ENCODE peak calls at places on chromosomes 12 and 14, in ten cellular contexts. R is endothelial cell of umbilical vein, Z is fibroblast of pulmonary artery, O is aorta, D is adipocyte, J is right lobe of liver, P is BJ, C is transverse colon, B is neuronal stem cell, N is skeletal muscle cell. Y is an unnamed sample.

GRCh38 chr12:78878447-78878846 is 13.9 kb downstream of the SYT1 start:
- DNase-seq in D (no peak), N (no peak), B (no peak), J (no peak), P (no peak), R (no peak), C (no peak), Z (no peak), O (no peak), Y (no peak)

GRCh38 chr14:67599698-67600561 is at the start of gene PIGH:
- DNase-seq in B (peak; percentile 82), C (peak; percentile 95), R (peak; percentile 88), N (peak; percentile 37), J (peak; percentile 93), Z (peak; percentile 86), D (peak; percentile 94), O (peak; percentile 93), P (peak; percentile 17), Y (peak; percentile 92)

GRCh38 chr12:96104566-96104965 is 69.2 kb upstream of the LTA4H start:
- DNase-seq in D (no peak), J (no peak), Z (no peak), R (no peak), B (no peak), C (no peak), N (no peak), O (no peak), P (no peak), Y (peak; percentile 39)

GRCh38 chr12:57841445-57841844 is 5.1 kb downstream of the CTDSP2 start:
- DNase-seq in P (no peak), J (no peak), C (no peak), O (no peak), D (no peak), Z (no peak), N (no peak), B (no peak), R (no peak), Y (no peak)

GRCh38 chr14:100333867-100334266 is 10.7 kb downstream of the SLC25A47 start:
- DNase-seq in P (no peak), C (no peak), N (no peak), Z (no peak), D (no peak), O (peak; percentile 8), B (no peak), J (peak; percentile 52), R (no peak), Y (no peak)

GRCh38 chr14:32329690-32330290 is 692 bp downstream of the AKAP6 start:
- DNase-seq in N (no peak), P (no peak), Z (no peak), D (no peak), J (no peak), R (no peak), B (no peak), O (no peak), C (no peak), Y (no peak)

GRCh38 chr14:30988509-30988908 is 36.9 kb upstream of the AP4S1 start:
- DNase-seq in R (peak; percentile 13), B (no peak), N (peak; percentile 5), J (no peak), C (no peak), D (peak; percentile 25), O (no peak), P (no peak), Z (peak; percentile 25), Y (no peak)

GRCh38 chr14:34926552-34926951 is 51.4 kb upstream of the BAZ1A start:
- DNase-seq in J (no peak), P (no peak), D (peak; percentile 30), O (no peak), C (no peak), R (peak; percentile 60), Z (peak; percentile 63), B (no peak), N (no peak), Y (no peak)

GRCh38 chr12:15883536-15883935 is 1.3 kb downstream of the STRAP start:
- DNase-seq in P (no peak), C (no peak), R (peak; percentile 33), O (no peak), B (no peak), N (no peak), D (peak; percentile 40), Z (no peak), J (no peak), Y (no peak)

GRCh38 chr12:131018221-131018620 is 64.5 kb downstream of the ADGRD1 start:
- DNase-seq in O (no peak), B (no peak), Z (no peak), D (no peak), N (no peak), P (no peak), C (no peak), J (no peak), R (no peak), Y (no peak)

GRCh38 chr12:26124491-26125450 is at the start of gene BHLHE41:
- DNase-seq in D (peak; percentile 86), N (no peak), Z (peak; percentile 60), R (peak; percentile 23), C (peak; percentile 85), P (no peak), J (peak; percentile 65), B (peak; percentile 51), O (peak; percentile 92), Y (peak; percentile 37)

GRCh38 chr12:129927316-129927900 is 23.6 kb upstream of the TMEM132D start:
- DNase-seq in C (no peak), O (no peak), P (no peak), B (no peak), Z (no peak), D (peak; percentile 90), N (no peak), R (no peak), J (no peak), Y (no peak)

GRCh38 chr12:89319111-89319510 is 33.2 kb downstream of the DUSP6 start:
- DNase-seq in R (no peak), Z (peak; percentile 66), B (no peak), N (peak; percentile 51), P (no peak), C (no peak), D (no peak), J (no peak), O (no peak), Y (peak; percentile 66)

GRCh38 chr12:1993871-1994371 is 10.3 kb downstream of the DCP1B start:
- DNase-seq in J (no peak), O (no peak), P (no peak), R (no peak), C (peak; percentile 60), D (peak; percentile 57), Z (peak; percentile 52), B (no peak), N (no peak), Y (no peak)

GRCh38 chr12:93530358-93530757 is 42.1 kb upstream of the SOCS2 start:
- DNase-seq in O (no peak), P (no peak), Z (peak; percentile 91), R (peak; percentile 73), C (no peak), B (no peak), D (no peak), J (no peak), N (no peak), Y (no peak)

GRCh38 chr12:61525331-61525730 is 734.9 kb upstream of the USP15 start:
- DNase-seq in B (no peak), Z (no peak), O (no peak), D (no peak), J (no peak), N (no peak), R (no peak), P (no peak), C (no peak), Y (peak; percentile 27)
- H3K4me3 ChIP-seq in B (no peak overlapping the region), Z (no peak overlapping the region), O (no peak overlapping the region), D (no peak overlapping the region), J (no peak overlapping the region), N (no peak overlapping the region), R (no peak overlapping the region), P (no peak overlapping the region), C (no peak overlapping the region), Y (no peak overlapping the region)

DNA sequence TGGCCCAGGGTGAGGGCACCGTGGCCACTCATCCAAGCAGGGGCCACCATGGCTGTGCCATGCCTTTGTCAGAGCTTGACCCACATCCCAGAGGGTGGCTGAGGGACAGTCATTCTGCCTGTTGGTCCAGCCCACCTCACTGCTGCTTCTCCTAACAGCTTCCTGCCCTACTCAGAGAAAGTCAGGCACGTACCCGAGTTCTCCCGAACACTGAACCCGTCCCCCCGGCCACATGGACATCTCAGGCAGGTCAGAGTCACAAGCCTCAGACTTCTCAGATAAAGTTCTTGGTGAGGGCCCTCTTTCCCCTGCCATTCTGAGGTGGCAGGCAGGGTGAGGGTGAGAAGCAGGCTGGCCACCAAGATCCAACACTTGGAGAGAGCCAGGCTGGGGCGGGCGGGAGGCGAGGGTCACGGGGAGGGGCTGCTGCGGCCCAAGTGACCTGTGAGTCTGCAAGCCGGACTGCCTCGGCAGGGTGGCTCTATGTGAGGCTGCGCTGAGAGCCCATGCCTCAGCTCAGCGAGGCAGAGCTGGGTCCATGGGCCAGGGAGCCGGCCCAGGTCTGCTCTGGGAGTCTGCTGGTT is 317.8 kb downstream of the TMEM121 start:
- DNase-seq in C (no peak), D (no peak), N (no peak), P (no peak), O (no peak), Z (no peak), J (no peak), B (no peak), R (no peak), Y (no peak)
- H3K4me3 ChIP-seq in C (no peak overlapping the region), D (no peak overlapping the region), N (no peak overlapping the region), P (no peak overlapping the region), O (no peak overlapping the region), Z (no peak overlapping the region), J (no peak overlapping the region), B (peak overlapping the region; percentile 51), R (no peak overlapping the region), Y (no peak overlapping the region)

DNA sequence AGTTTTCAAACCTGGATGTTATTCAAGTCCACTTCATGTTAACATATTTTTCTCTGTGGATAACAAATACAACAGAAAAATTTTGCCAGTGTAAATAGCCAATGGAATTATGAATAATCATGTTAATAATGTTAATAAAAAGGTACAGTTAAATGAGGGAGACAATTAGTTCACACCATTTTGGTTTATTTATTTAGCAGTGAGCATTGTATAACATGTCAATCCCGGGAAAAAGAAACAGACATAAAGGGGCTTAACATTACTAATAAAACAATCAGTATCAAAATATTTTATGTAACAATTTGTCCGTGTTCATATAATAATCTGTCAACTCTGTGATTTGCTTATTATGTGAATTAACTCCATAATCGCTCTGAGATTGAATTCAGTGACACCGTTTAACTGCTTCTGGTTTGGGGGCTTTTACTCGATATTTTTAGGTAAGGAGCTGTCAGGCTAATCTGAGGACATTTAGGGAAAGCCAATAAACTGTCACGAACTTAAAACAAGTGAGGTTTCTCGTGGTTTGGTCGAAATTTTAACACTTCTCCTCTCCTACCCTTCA is 95.9 kb upstream of the HMGA2 start:
- DNase-seq in P (no peak), N (no peak), B (no peak), J (no peak), D (no peak), O (no peak), R (peak; percentile 4), Z (no peak), C (no peak), Y (no peak)
- H3K4me3 ChIP-seq in P (no peak overlapping the region), N (peak overlapping the region; percentile 66), B (no peak overlapping the region), J (no peak overlapping the region), D (peak overlapping the region; percentile 78), O (no peak overlapping the region), R (peak overlapping the region; percentile 57), Z (peak overlapping the region; percentile 54), C (no peak overlapping the region), Y (no peak overlapping the region)

DNA sequence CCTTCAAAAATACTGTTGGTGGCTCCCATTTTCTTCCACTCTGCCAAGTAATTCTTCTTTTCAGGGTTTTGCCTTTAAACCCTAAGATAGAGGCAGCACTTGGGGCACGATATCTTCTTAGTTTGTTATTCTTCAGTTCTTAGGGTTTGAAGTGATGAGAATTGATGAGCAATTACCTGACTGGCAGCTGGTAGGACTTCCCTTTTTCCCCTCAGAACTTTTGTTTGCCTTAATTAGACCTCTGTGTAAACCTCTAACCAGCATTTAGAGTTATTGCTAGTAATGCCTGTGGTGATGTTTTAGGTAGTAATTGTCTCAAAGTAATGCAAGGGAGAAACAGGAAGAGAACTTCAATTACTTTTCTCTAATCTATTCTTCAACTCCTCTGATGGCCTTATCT is 683.5 kb downstream of the RPL10L start:
- DNase-seq in O (no peak), J (no peak), P (no peak), N (no peak), C (no peak), B (no peak), D (no peak), Z (no peak), R (no peak), Y (no peak)
- H3K4me3 ChIP-seq in O (no peak overlapping the region), J (no peak overlapping the region), P (no peak overlapping the region), N (no peak overlapping the region), C (no peak overlapping the region), B (no peak overlapping the region), D (no peak overlapping the region), Z (no peak overlapping the region), R (no peak overlapping the region), Y (no peak overlapping the region)

Y was measured in WERI-Rb-1.